ENCODE peak calls at places on chromosomes 6 and 20, in four cellular contexts. One of them, this sample, is unnamed.

GRCh38 chr20:38143646-38144554 is 21.2 kb downstream of the TGM2 start:
- DNase-seq in iPS-NIHi11: no peak
- DNase-seq in foreskin fibroblast: peak
- DNase-seq in AG09309: peak
- DNase-seq in this sample: peak

GRCh38 chr20:59819496-59820203 is 113.8 kb downstream of the SYCP2 start:
- DNase-seq in iPS-NIHi11: no peak
- DNase-seq in foreskin fibroblast: no peak
- DNase-seq in AG09309: no peak
- DNase-seq in this sample: no peak

GRCh38 chr6:39044181-39044580 is 4.4 kb upstream of the GLP1R start:
- DNase-seq in foreskin fibroblast: no peak
- DNase-seq in iPS-NIHi11: no peak
- DNase-seq in AG09309: no peak
- DNase-seq in this sample: no peak

GRCh38 chr20:24160563-24161355 is 172.2 kb upstream of the GGTLC1 start:
- DNase-seq in iPS-NIHi11: peak
- DNase-seq in AG09309: peak
- DNase-seq in foreskin fibroblast: peak
- DNase-seq in this sample: peak

GRCh38 chr6:150369408-150369807 is 596 bp downstream of the IYD start:
- DNase-seq in AG09309: no peak
- DNase-seq in iPS-NIHi11: no peak
- DNase-seq in foreskin fibroblast: no peak
- DNase-seq in this sample: no peak

GRCh38 chr20:10919549-10920140 is 245.8 kb upstream of the JAG1 start:
- DNase-seq in iPS-NIHi11: no peak
- DNase-seq in foreskin fibroblast: peak
- DNase-seq in AG09309: no peak
- DNase-seq in this sample: peak

GRCh38 chr6:165850434-165851019 is 187.5 kb upstream of the PDE10A start:
- DNase-seq in AG09309: no peak
- DNase-seq in foreskin fibroblast: peak
- DNase-seq in iPS-NIHi11: peak
- DNase-seq in this sample: peak

GRCh38 chr6:15712813-15713212 is 50.0 kb upstream of the DTNBP1 start:
- DNase-seq in AG09309: no peak
- DNase-seq in foreskin fibroblast: no peak
- DNase-seq in iPS-NIHi11: no peak
- DNase-seq in this sample: no peak

GRCh38 chr6:15989397-15989796 is 139.5 kb upstream of the MYLIP start:
- DNase-seq in AG09309: no peak
- DNase-seq in iPS-NIHi11: no peak
- DNase-seq in foreskin fibroblast: no peak
- DNase-seq in this sample: no peak

GRCh38 chr20:53547664-53548239 is 45.9 kb downstream of the ZNF217 start:
- DNase-seq in iPS-NIHi11: peak
- DNase-seq in AG09309: peak
- DNase-seq in foreskin fibroblast: peak
- DNase-seq in this sample: peak

GRCh38 chr6:72654101-72654618 is 32.3 kb downstream of the KCNQ5 start:
- DNase-seq in iPS-NIHi11: no peak
- DNase-seq in foreskin fibroblast: no peak
- DNase-seq in AG09309: no peak
- DNase-seq in this sample: no peak

GRCh38 chr6:70371454-70372105 is 41.7 kb upstream of the FAM135A start:
- DNase-seq in AG09309: peak
- DNase-seq in iPS-NIHi11: peak
- DNase-seq in foreskin fibroblast: peak
- DNase-seq in this sample: peak

GRCh38 chr6:81075974-81076373 is 676.5 kb downstream of the TENT5A start:
- DNase-seq in iPS-NIHi11: peak
- DNase-seq in foreskin fibroblast: no peak
- DNase-seq in AG09309: no peak
- DNase-seq in this sample: peak

GRCh38 chr6:17987576-17988421 is at the start of gene KIF13A:
- DNase-seq in foreskin fibroblast: peak
- DNase-seq in AG09309: no peak
- DNase-seq in iPS-NIHi11: peak
- DNase-seq in this sample: peak

GRCh38 chr6:133990321-133990720 is 37.3 kb downstream of the TBPL1 start:
- DNase-seq in iPS-NIHi11: no peak
- DNase-seq in foreskin fibroblast: no peak
- DNase-seq in AG09309: no peak
- DNase-seq in this sample: no peak

GRCh38 chr20:46999821-47000465 is 105.3 kb downstream of the EYA2 start:
- DNase-seq in AG09309: no peak
- DNase-seq in foreskin fibroblast: no peak
- DNase-seq in iPS-NIHi11: no peak
- DNase-seq in this sample: no peak

GRCh38 chr6:119484598-119484997 is 135.0 kb upstream of the MAN1A1 start:
- DNase-seq in foreskin fibroblast: peak
- DNase-seq in AG09309: peak
- DNase-seq in iPS-NIHi11: peak
- DNase-seq in this sample: peak

GRCh38 chr20:3821996-3822395 is 1.6 kb downstream of the AP5S1 start:
- DNase-seq in iPS-NIHi11: no peak
- DNase-seq in AG09309: no peak
- DNase-seq in foreskin fibroblast: no peak
- DNase-seq in this sample: no peak

GRCh38 chr6:43942011-43942442 is 172.0 kb downstream of the VEGFA start:
- DNase-seq in AG09309: no peak
- DNase-seq in iPS-NIHi11: no peak
- DNase-seq in foreskin fibroblast: no peak
- DNase-seq in this sample: no peak

GRCh38 chr6:6837541-6838080 is 249.1 kb downstream of the LY86 start:
- DNase-seq in iPS-NIHi11: no peak
- DNase-seq in foreskin fibroblast: no peak
- DNase-seq in AG09309: no peak
- DNase-seq in this sample: no peak

GRCh38 chr6:6689413-6690143 is 101.1 kb downstream of the LY86 start:
- DNase-seq in foreskin fibroblast: no peak
- DNase-seq in iPS-NIHi11: no peak
- DNase-seq in AG09309: no peak
- DNase-seq in this sample: peak

GRCh38 chr20:2806351-2806701 is 5.9 kb upstream of the CPXM1 start:
- DNase-seq in foreskin fibroblast: no peak
- DNase-seq in iPS-NIHi11: no peak
- DNase-seq in AG09309: no peak
- DNase-seq in this sample: no peak

This sample was measured in fibroblast of lung.